ENCODE peak calls at places on chromosomes 4 and X, in five cellular contexts. Y, Q, J, Z and E are unnamed samples.

GRCh38 chrX:12962041-12962504 is 12.8 kb upstream of the TMSB4X start:
- DNase-seq in Y (no peak), J (no peak), Q (no peak), Z (no peak), E (no peak)

GRCh38 chr4:121582296-121582695 is 114.5 kb downstream of the ANXA5 start:
- DNase-seq in Z (no peak), J (no peak), Y (no peak), Q (no peak), E (no peak)

GRCh38 chr4:119597377-119597776 is 31.2 kb downstream of the PDE5A start:
- DNase-seq in Y (no peak), Q (no peak), J (no peak), Z (no peak), E (no peak)

GRCh38 chr4:23163649-23164436 is 471.1 kb downstream of the GBA3 start:
- DNase-seq in Q (no peak), Z (no peak), Y (no peak), J (no peak), E (no peak)

GRCh38 chr4:183327827-183328226 is 5.6 kb upstream of the CLDN24 start:
- DNase-seq in J (no peak), Q (no peak), Z (no peak), Y (no peak), E (no peak)

GRCh38 chr4:155973639-155974475 is 20.2 kb upstream of the CTSO start:
- DNase-seq in Q (no peak), J (no peak), Z (no peak), Y (no peak), E (peak; percentile 71)

GRCh38 chr4:164261831-164262230 is 492.1 kb upstream of the SMIM31 start:
- DNase-seq in Z (no peak), Y (no peak), J (no peak), Q (no peak), E (no peak)

GRCh38 chr4:74546020-74546419 is 101.1 kb downstream of the AREG start:
- DNase-seq in Q (no peak), Z (no peak), J (peak; percentile 37), Y (no peak), E (no peak)

GRCh38 chr4:145828802-145829485 is 109.7 kb downstream of the ZNF827 start:
- DNase-seq in Q (no peak), Y (no peak), Z (no peak), J (no peak), E (no peak)

GRCh38 chr4:184215709-184216328 is 1.9 kb downstream of the ENPP6 start:
- DNase-seq in Q (no peak), J (no peak), Y (no peak), Z (no peak), E (no peak)

GRCh38 chr4:182600093-182600492 is 317.1 kb downstream of the DCTD start:
- DNase-seq in Z (no peak), J (no peak), Y (no peak), Q (no peak), E (no peak)

GRCh38 chr4:186878203-186878800 is 154.6 kb upstream of the FAT1 start:
- DNase-seq in Y (no peak), J (no peak), Z (no peak), Q (no peak), E (no peak)

GRCh38 chr4:105536601-105537000 is 15.8 kb upstream of the ARHGEF38 start:
- DNase-seq in J (no peak), Q (no peak), Y (no peak), Z (no peak), E (no peak)

GRCh38 chr4:38149472-38149871 is 189.3 kb downstream of the PTTG2 start:
- DNase-seq in Y (no peak), Q (no peak), J (no peak), Z (no peak), E (no peak)

GRCh38 chr4:66693694-66694093 is 851.6 kb downstream of the CENPC start:
- DNase-seq in Y (no peak), J (no peak), Z (no peak), Q (no peak), E (peak; percentile 6)

GRCh38 chr4:158356331-158356730 is 146.0 kb downstream of the TMEM144 start:
- DNase-seq in Y (no peak), Z (no peak), Q (no peak), J (no peak), E (no peak)

GRCh38 chrX:123087326-123087725 is 96.8 kb upstream of the GRIA3 start:
- DNase-seq in Z (no peak), Q (no peak), Y (no peak), J (no peak), E (no peak)

GRCh38 chrX:71214604-71215334 is 8.3 kb upstream of the GJB1 start:
- DNase-seq in Q (no peak), Z (no peak), Y (peak; percentile 93), J (no peak), E (no peak)

GRCh38 chrX:70410921-70411320 is 12.2 kb upstream of the GDPD2 start:
- DNase-seq in J (no peak), Z (no peak), Q (no peak), Y (no peak), E (no peak)

GRCh38 chrX:23637187-23637586 is 30.1 kb upstream of the PRDX4 start:
- DNase-seq in Y (no peak), Q (no peak), J (no peak), Z (no peak), E (no peak)

GRCh38 chr4:108991929-108992328 is 229.1 kb upstream of the ETNPPL start:
- DNase-seq in Q (no peak), Y (no peak), Z (no peak), J (no peak), E (peak; percentile 24)

GRCh38 chr4:4627906-4628305 is 86.1 kb upstream of the STX18 start:
- DNase-seq in Z (no peak), J (no peak), Q (no peak), Y (no peak), E (no peak)

GRCh38 chr4:46586566-46586965 is 196.6 kb upstream of the GABRA2 start:
- DNase-seq in Y (no peak), J (no peak), Z (no peak), Q (no peak), E (no peak)

GRCh38 chrX:120274958-120275357 is 24.3 kb downstream of the ZBTB33 start:
- DNase-seq in Y (no peak), Q (no peak), Z (no peak), J (no peak), E (no peak)

GRCh38 chr4:159607824-159608223 is 504.9 kb downstream of the RAPGEF2 start:
- DNase-seq in Z (no peak), J (no peak), Q (no peak), Y (no peak), E (peak; percentile 84)

GRCh38 chr4:76365636-76366035 is 55.3 kb downstream of the CCDC158 start:
- DNase-seq in J (no peak), Y (no peak), Q (no peak), Z (no peak), E (no peak)